ENCODE peak calls at places on chromosomes 2 and 18, in eight cellular contexts. K, E, F, N, M, C, O and L are unnamed samples.
A peak's percentile ranks its signal among the peaks of the same experiment; 100 is the strongest.

GRCh38 chr2:120541972-120542670 is 193.5 kb upstream of the GLI2 start:
- DNase-seq in K (no peak), E (no peak), F (no peak), N (no peak), M (no peak), C (no peak), O (no peak), L (no peak)

GRCh38 chr2:199798881-199799580 is 52.0 kb downstream of the FTCDNL1 start:
- DNase-seq in K (peak; percentile 45), E (no peak), F (no peak), N (peak; percentile 51), M (no peak), C (no peak), O (no peak), L (no peak)

GRCh38 chr18:21538230-21538629 is 62.3 kb downstream of the ESCO1 start:
- DNase-seq in K (no peak), E (no peak), F (no peak), N (no peak), M (no peak), C (no peak), O (peak; percentile 4), L (no peak)

GRCh38 chr2:136384541-136385303 is 266.8 kb upstream of the CXCR4 start:
- DNase-seq in K (no peak), E (peak; percentile 56), F (peak; percentile 76), N (no peak), M (peak; percentile 32), C (peak; percentile 39), O (peak; percentile 6), L (peak; percentile 44)

GRCh38 chr18:12329125-12329698 is 21.2 kb downstream of the TUBB6 start:
- DNase-seq in K (no peak), E (no peak), F (no peak), N (no peak), M (no peak), C (no peak), O (no peak), L (no peak)

GRCh38 chr2:122433123-122433754 is 677.8 kb downstream of the TSN start:
- DNase-seq in K (no peak), E (no peak), F (no peak), N (peak; percentile 62), M (no peak), C (no peak), O (no peak), L (no peak)

GRCh38 chr18:76679877-76680276 is 142.5 kb upstream of the ZNF236 start:
- DNase-seq in K (no peak), E (no peak), F (no peak), N (no peak), M (no peak), C (no peak), O (no peak), L (no peak)

GRCh38 chr2:162073776-162074578 is at the start of gene DPP4:
- DNase-seq in K (peak; percentile 30), E (peak; percentile 60), F (peak; percentile 16), N (peak; percentile 69), M (no peak), C (no peak), O (no peak), L (no peak)

GRCh38 chr2:151769606-151770005 is 35.3 kb upstream of the NEB start:
- DNase-seq in K (no peak), E (no peak), F (no peak), N (no peak), M (no peak), C (no peak), O (no peak), L (no peak)

GRCh38 chr2:151766421-151767153 is 32.3 kb upstream of the NEB start:
- DNase-seq in K (peak; percentile 19), E (no peak), F (peak; percentile 9), N (no peak), M (no peak), C (no peak), O (no peak), L (no peak)

GRCh38 chr2:151765760-151766159 is 31.5 kb upstream of the NEB start:
- DNase-seq in K (no peak), E (no peak), F (no peak), N (no peak), M (no peak), C (no peak), O (no peak), L (no peak)

GRCh38 chr2:151770995-151771394 is 36.7 kb upstream of the NEB start:
- DNase-seq in K (no peak), E (no peak), F (no peak), N (no peak), M (no peak), C (no peak), O (no peak), L (no peak)

GRCh38 chr2:151767536-151767935 is 33.3 kb upstream of the NEB start:
- DNase-seq in K (no peak), E (no peak), F (peak; percentile 30), N (no peak), M (no peak), C (no peak), O (no peak), L (no peak)
- TF ChIP-seq CTCF in K (no peak), E (no peak), F (no peak), N (no peak), M (no peak), C (no peak), O (no peak), L (no peak)

GRCh38 chr2:174052639-174052976 is 87.4 kb upstream of the SP3 start:
- DNase-seq in K (no peak), E (no peak), F (no peak), N (no peak), M (no peak), C (no peak), O (no peak), L (no peak)
- H3K4me3 ChIP-seq in K (no peak overlapping the region), E (no peak overlapping the region), F (no peak overlapping the region), N (no peak overlapping the region), M (no peak overlapping the region), C (no peak overlapping the region), O (no peak overlapping the region), L (no peak overlapping the region)

GRCh38 chr2:71995067-71995665 is 152.5 kb downstream of the CYP26B1 start:
- DNase-seq in K (no peak), E (no peak), F (peak; percentile 77), N (no peak), M (peak; percentile 8), C (peak; percentile 27), O (no peak), L (no peak)
- TF ChIP-seq CTCF in K (peak; percentile 53), E (peak; percentile 55), F (peak; percentile 73), N (peak; percentile 13), M (peak; percentile 46), C (peak; percentile 99), O (peak; percentile 24), L (peak; percentile 30)

DNA sequence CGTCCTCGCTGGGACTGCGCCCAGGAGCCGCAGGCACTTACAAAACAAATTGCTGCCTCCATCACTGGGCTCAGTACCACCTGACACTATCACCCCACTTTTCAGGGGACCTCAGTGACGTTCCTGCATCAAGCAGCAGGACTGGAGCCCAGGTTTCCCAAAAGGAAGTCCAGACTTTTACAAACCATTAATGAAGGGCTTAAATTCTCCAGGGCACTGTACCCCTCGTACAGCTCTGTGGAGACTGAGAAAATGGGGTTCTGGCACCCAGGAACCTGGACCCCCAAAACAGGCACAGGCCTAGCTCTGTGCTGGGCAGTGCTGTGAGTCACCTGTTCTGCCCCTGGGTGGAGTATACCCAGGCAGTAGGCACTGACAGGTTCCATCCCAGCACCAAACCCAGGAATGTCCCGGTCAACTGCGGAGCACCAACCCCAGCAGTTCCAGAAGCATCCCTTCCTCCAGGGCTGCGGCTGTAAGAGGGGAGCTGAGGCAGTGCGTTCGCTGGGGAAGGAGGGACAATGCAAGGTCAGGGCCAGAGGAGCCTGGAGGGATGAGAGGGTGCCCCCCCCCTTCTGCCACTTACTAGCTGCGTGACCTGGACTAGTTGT is 24.6 kb upstream of the NOTO start:
- DNase-seq in K (no peak), E (no peak), F (no peak), N (no peak), M (no peak), C (no peak), O (no peak), L (no peak)
- H3K4me3 ChIP-seq in K (peak overlapping the region; percentile 28), E (no peak overlapping the region), F (no peak overlapping the region), N (no peak overlapping the region), M (peak overlapping the region; percentile 61), C (peak overlapping the region; percentile 45), O (no peak overlapping the region), L (peak overlapping the region; percentile 49)

GRCh38 chr2:150425121-150425559 is 62.3 kb downstream of the RND3 start:
- DNase-seq in K (peak; percentile 19), E (no peak), F (no peak), N (no peak), M (no peak), C (no peak), O (peak; percentile 36), L (no peak)
- TF ChIP-seq CTCF in K (peak; percentile 47), E (peak; percentile 47), F (no peak), N (peak; percentile 15), M (peak; percentile 47), C (no peak), O (peak; percentile 42), L (no peak)

GRCh38 chr2:665340-666073 is 11.7 kb downstream of the TMEM18 start:
- DNase-seq in K (no peak), E (no peak), F (no peak), N (no peak), M (no peak), C (no peak), O (no peak), L (no peak)

GRCh38 chr2:669323-669722 is 7.9 kb downstream of the TMEM18 start:
- DNase-seq in K (no peak), E (no peak), F (no peak), N (no peak), M (no peak), C (no peak), O (peak; percentile 60), L (no peak)

GRCh38 chr2:667332-668000 is 9.7 kb downstream of the TMEM18 start:
- DNase-seq in K (no peak), E (no peak), F (peak; percentile 67), N (peak; percentile 49), M (no peak), C (peak; percentile 22), O (peak; percentile 68), L (peak; percentile 32)

GRCh38 chr2:664063-664462 is 13.1 kb downstream of the TMEM18 start:
- DNase-seq in K (no peak), E (no peak), F (no peak), N (no peak), M (no peak), C (no peak), O (no peak), L (no peak)

GRCh38 chr2:666441-666840 is 10.8 kb downstream of the TMEM18 start:
- DNase-seq in K (no peak), E (no peak), F (no peak), N (no peak), M (no peak), C (no peak), O (no peak), L (no peak)
- H3K4me3 ChIP-seq in K (no peak overlapping the region), E (no peak overlapping the region), F (no peak overlapping the region), N (no peak overlapping the region), M (no peak overlapping the region), C (no peak overlapping the region), O (no peak overlapping the region), L (no peak overlapping the region)